ENCODE peak calls at places on chromosomes 16 and 17, in nine cellular contexts. R, C, T, M, L, G, Z, D and S are unnamed samples.

GRCh38 chr17:38872671-38873385 is 3.0 kb downstream of the LASP1 start:
- DNase-seq in R (no peak), C (no peak), T (no peak), M (no peak), L (no peak), G (no peak), Z (no peak), D (no peak), S (no peak)

GRCh38 chr16:53036066-53036465 is 16.6 kb downstream of the CHD9NB start:
- DNase-seq in R (no peak), C (no peak), T (no peak), M (no peak), L (no peak), G (no peak), Z (no peak), D (no peak), S (no peak)

GRCh38 chr16:27319257-27319965 is 5.6 kb downstream of the IL4R start:
- DNase-seq in R (no peak), C (no peak), T (no peak), M (no peak), L (no peak), G (no peak), Z (no peak), D (no peak), S (no peak)

GRCh38 chr17:42050360-42051012 is at the start of gene C17orf113:
- DNase-seq in R (peak; percentile 88), C (peak; percentile 36), T (peak; percentile 22), M (peak; percentile 71), L (peak; percentile 50), G (peak; percentile 70), Z (peak; percentile 94), D (peak; percentile 22), S (peak; percentile 58)

GRCh38 chr17:38341035-38341721 is 2.6 kb downstream of the GPR179 start:
- DNase-seq in R (peak; percentile 57), C (peak; percentile 49), T (peak; percentile 38), M (peak; percentile 64), L (peak; percentile 40), G (peak; percentile 78), Z (peak; percentile 84), D (peak; percentile 44), S (no peak)

GRCh38 chr16:57815987-57816745 is 13.9 kb upstream of the KIFC3 start:
- DNase-seq in R (peak; percentile 71), C (peak; percentile 99), T (peak; percentile 96), M (peak; percentile 92), L (peak; percentile 90), G (peak; percentile 92), Z (peak; percentile 29), D (peak; percentile 92), S (no peak)

GRCh38 chr17:47686661-47687327 is 7.2 kb upstream of the TBKBP1 start:
- DNase-seq in R (no peak), C (peak; percentile 34), T (peak; percentile 30), M (no peak), L (no peak), G (no peak), Z (no peak), D (no peak), S (no peak)

GRCh38 chr17:45992904-45993303 is 6.1 kb upstream of the STH start:
- DNase-seq in R (peak; percentile 34), C (no peak), T (no peak), M (no peak), L (no peak), G (no peak), Z (no peak), D (no peak), S (no peak)

GRCh38 chr17:65699459-65699858 is 138.0 kb upstream of the AXIN2 start:
- DNase-seq in R (no peak), C (no peak), T (no peak), M (no peak), L (no peak), G (no peak), Z (no peak), D (no peak), S (no peak)

GRCh38 chr16:8720967-8721692 is 46.7 kb downstream of the ABAT start:
- DNase-seq in R (no peak), C (no peak), T (no peak), M (no peak), L (no peak), G (no peak), Z (no peak), D (no peak), S (no peak)

GRCh38 chr17:47699536-47699840 is 5.5 kb downstream of the TBKBP1 start:
- DNase-seq in R (no peak), C (no peak), T (no peak), M (no peak), L (no peak), G (no peak), Z (peak; percentile 19), D (no peak), S (no peak)

GRCh38 chr17:35119370-35120185 is at the start of gene RAD51D:
- DNase-seq in R (peak; percentile 91), C (peak; percentile 63), T (peak; percentile 66), M (peak; percentile 85), L (peak; percentile 59), G (peak; percentile 81), Z (peak; percentile 95), D (peak; percentile 66), S (peak; percentile 90)

GRCh38 chr17:6313835-6314234 is 121.1 kb downstream of the AIPL1 start:
- DNase-seq in R (no peak), C (no peak), T (no peak), M (no peak), L (no peak), G (no peak), Z (no peak), D (no peak), S (no peak)

GRCh38 chr17:80650751-80651173 is 106.1 kb downstream of the RPTOR start:
- DNase-seq in R (peak; percentile 29), C (no peak), T (peak; percentile 23), M (no peak), L (no peak), G (no peak), Z (no peak), D (no peak), S (no peak)

GRCh38 chr17:80647746-80648145 is 103.1 kb downstream of the RPTOR start:
- DNase-seq in R (no peak), C (peak; percentile 50), T (peak; percentile 78), M (no peak), L (no peak), G (no peak), Z (no peak), D (peak; percentile 42), S (no peak)

GRCh38 chr17:80650339-80650672 is 105.7 kb downstream of the RPTOR start:
- DNase-seq in R (no peak), C (no peak), T (no peak), M (no peak), L (no peak), G (no peak), Z (no peak), D (no peak), S (no peak)

GRCh38 chr17:80649200-80649644 is 104.6 kb downstream of the RPTOR start:
- DNase-seq in R (no peak), C (peak; percentile 45), T (no peak), M (no peak), L (no peak), G (no peak), Z (no peak), D (no peak), S (no peak)

DNA sequence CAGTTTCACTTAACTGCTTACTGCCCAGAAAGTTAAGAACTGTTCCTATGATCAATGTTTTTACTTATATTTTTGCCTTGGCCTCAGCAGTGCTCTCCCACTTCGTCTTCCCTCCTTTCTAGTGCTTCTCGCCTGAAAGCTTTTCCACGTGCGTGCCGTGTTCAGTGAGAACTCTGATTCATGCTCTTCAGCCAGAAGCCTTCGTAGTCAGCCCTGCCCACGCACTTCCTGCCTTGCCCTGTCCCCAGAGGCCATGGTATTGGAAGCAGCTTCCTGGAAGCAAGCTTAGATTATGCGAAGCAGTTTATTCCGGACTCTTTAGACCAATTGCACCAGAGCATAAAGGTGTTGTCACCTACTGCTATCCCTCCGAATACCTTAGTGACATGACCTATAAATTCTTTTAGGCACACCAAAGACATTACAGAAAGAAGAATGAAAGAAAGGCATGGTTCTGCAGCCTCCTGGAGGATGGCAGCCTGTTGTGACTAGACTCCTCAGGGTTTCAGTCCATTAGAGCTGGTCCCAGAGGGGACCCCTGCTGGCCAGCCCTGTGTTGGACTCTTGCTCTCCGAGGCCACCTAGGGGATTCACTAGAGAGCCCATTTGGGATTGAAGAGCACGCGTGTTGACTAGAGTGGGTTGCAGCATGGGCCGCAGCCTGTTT is 105.2 kb downstream of the RPTOR start:
- DNase-seq in R (peak; percentile 79), C (peak; percentile 82), T (peak; percentile 82), M (peak; percentile 63), L (peak; percentile 85), G (peak; percentile 84), Z (peak; percentile 79), D (peak; percentile 96), S (peak; percentile 69)
- TF ChIP-seq CTCF in R (peak; percentile 67), C (peak; percentile 25), T (peak; percentile 75), M (peak; percentile 26), L (peak; percentile 63), G (peak; percentile 50), Z (peak; percentile 68), D (peak; percentile 61), S (peak; percentile 54)

GRCh38 chr16:352547-353403 is at the start of gene AXIN1:
- DNase-seq in R (peak; percentile 100), C (peak; percentile 99), T (peak; percentile 96), M (peak; percentile 100), L (peak; percentile 97), G (peak; percentile 99), Z (peak; percentile 97), D (peak; percentile 94), S (peak; percentile 95)
- TF ChIP-seq CTCF in R (peak; percentile 66), C (peak; percentile 22), T (peak; percentile 35), M (peak; percentile 24), L (peak; percentile 49), G (peak; percentile 34), Z (peak; percentile 38), D (peak; percentile 4), S (peak; percentile 37)

GRCh38 chr17:28675980-28676379 is 14.0 kb downstream of the SUPT6H start:
- DNase-seq in R (no peak), C (peak; percentile 54), T (no peak), M (no peak), L (no peak), G (no peak), Z (no peak), D (no peak), S (no peak)
- TF ChIP-seq CTCF in R (peak; percentile 25), C (peak; percentile 70), T (peak; percentile 48), M (no peak), L (no peak), G (no peak), Z (no peak), D (peak; percentile 17), S (no peak)

GRCh38 chr17:15914400-15915165 is 30.3 kb upstream of the ADORA2B start:
- DNase-seq in R (no peak), C (peak; percentile 61), T (no peak), M (no peak), L (no peak), G (no peak), Z (no peak), D (peak; percentile 90), S (no peak)

GRCh38 chr17:15910791-15911190 is 34.1 kb upstream of the ADORA2B start:
- DNase-seq in R (no peak), C (peak; percentile 76), T (no peak), M (no peak), L (no peak), G (no peak), Z (no peak), D (no peak), S (no peak)

GRCh38 chr17:15913826-15914225 is 31.1 kb upstream of the ADORA2B start:
- DNase-seq in R (no peak), C (no peak), T (no peak), M (no peak), L (no peak), G (no peak), Z (no peak), D (no peak), S (no peak)

GRCh38 chr17:15909481-15909991 is 35.4 kb upstream of the ADORA2B start:
- DNase-seq in R (peak; percentile 23), C (no peak), T (no peak), M (no peak), L (peak; percentile 63), G (peak; percentile 74), Z (peak; percentile 34), D (no peak), S (no peak)

GRCh38 chr17:15912416-15912955 is 32.4 kb upstream of the ADORA2B start:
- DNase-seq in R (no peak), C (no peak), T (no peak), M (no peak), L (no peak), G (no peak), Z (no peak), D (no peak), S (no peak)
- TF ChIP-seq CTCF in R (no peak), C (no peak), T (no peak), M (no peak), L (no peak), G (no peak), Z (no peak), D (no peak), S (no peak)